ENCODE peak calls at places on chromosomes 4 and X, in ten cellular contexts. One of them, this sample, is unnamed.
A peak's percentile ranks its signal among the peaks of the same experiment; 100 is the strongest.

GRCh38 chrX:57453901-57454300 is 137.9 kb upstream of the ZXDB start:
- DNase-seq in SK-N-SH: peak; percentile 3
- DNase-seq in A549: peak; percentile 37
- DNase-seq in PC-3: peak; percentile 49
- DNase-seq in GM12878: peak; percentile 0
- DNase-seq in endothelial cell of umbilical vein: peak; percentile 36
- DNase-seq in mesenchymal stem cell: no peak
- DNase-seq in MM.1S: peak; percentile 34
- DNase-seq in GM23248: peak; percentile 48
- DNase-seq in IMR-90: peak; percentile 4
- DNase-seq in this sample: peak; percentile 65

GRCh38 chr4:148845609-148846008 is 403.4 kb upstream of the NR3C2 start:
- DNase-seq in IMR-90: no peak
- DNase-seq in mesenchymal stem cell: no peak
- DNase-seq in A549: no peak
- DNase-seq in endothelial cell of umbilical vein: no peak
- DNase-seq in PC-3: no peak
- DNase-seq in SK-N-SH: no peak
- DNase-seq in MM.1S: no peak
- DNase-seq in GM23248: no peak
- DNase-seq in GM12878: no peak
- DNase-seq in this sample: no peak

GRCh38 chr4:13483142-13484044 is 747 bp downstream of the RAB28 start:
- DNase-seq in GM23248: peak; percentile 91
- DNase-seq in endothelial cell of umbilical vein: peak; percentile 77
- DNase-seq in A549: peak; percentile 41
- DNase-seq in mesenchymal stem cell: peak; percentile 86
- DNase-seq in SK-N-SH: peak; percentile 42
- DNase-seq in PC-3: peak; percentile 32
- DNase-seq in MM.1S: peak; percentile 33
- DNase-seq in IMR-90: peak; percentile 74
- DNase-seq in GM12878: no peak
- DNase-seq in this sample: peak; percentile 86

GRCh38 chr4:174277433-174277832 is 6.0 kb downstream of the FBXO8 start:
- DNase-seq in MM.1S: no peak
- DNase-seq in PC-3: no peak
- DNase-seq in endothelial cell of umbilical vein: no peak
- DNase-seq in mesenchymal stem cell: no peak
- DNase-seq in A549: no peak
- DNase-seq in GM23248: no peak
- DNase-seq in SK-N-SH: no peak
- DNase-seq in GM12878: no peak
- DNase-seq in IMR-90: no peak
- DNase-seq in this sample: no peak

GRCh38 chr4:32631824-32632223 is 1911.7 kb downstream of the PCDH7 start:
- DNase-seq in PC-3: no peak
- DNase-seq in GM23248: no peak
- DNase-seq in mesenchymal stem cell: no peak
- DNase-seq in IMR-90: no peak
- DNase-seq in A549: no peak
- DNase-seq in endothelial cell of umbilical vein: no peak
- DNase-seq in GM12878: no peak
- DNase-seq in SK-N-SH: no peak
- DNase-seq in MM.1S: no peak
- DNase-seq in this sample: no peak

GRCh38 chr4:36420111-36420679 is 138.8 kb downstream of the DTHD1 start:
- DNase-seq in mesenchymal stem cell: no peak
- DNase-seq in GM23248: no peak
- DNase-seq in endothelial cell of umbilical vein: no peak
- DNase-seq in IMR-90: no peak
- DNase-seq in PC-3: no peak
- DNase-seq in SK-N-SH: no peak
- DNase-seq in MM.1S: no peak
- DNase-seq in GM12878: no peak
- DNase-seq in A549: no peak
- DNase-seq in this sample: peak; percentile 73

GRCh38 chr4:186015212-186015817 is 53.6 kb upstream of the TLR3 start:
- DNase-seq in endothelial cell of umbilical vein: no peak
- DNase-seq in SK-N-SH: no peak
- DNase-seq in GM12878: no peak
- DNase-seq in IMR-90: no peak
- DNase-seq in PC-3: peak; percentile 7
- DNase-seq in A549: no peak
- DNase-seq in mesenchymal stem cell: no peak
- DNase-seq in MM.1S: no peak
- DNase-seq in GM23248: no peak
- DNase-seq in this sample: no peak

GRCh38 chrX:115650916-115651315 is 89.9 kb downstream of the PLS3 start:
- DNase-seq in A549: peak; percentile 51
- DNase-seq in endothelial cell of umbilical vein: peak; percentile 31
- DNase-seq in GM23248: peak; percentile 60
- DNase-seq in MM.1S: peak; percentile 60
- DNase-seq in SK-N-SH: peak; percentile 52
- DNase-seq in GM12878: peak; percentile 17
- DNase-seq in IMR-90: peak; percentile 47
- DNase-seq in mesenchymal stem cell: peak; percentile 53
- DNase-seq in PC-3: peak; percentile 52
- DNase-seq in this sample: peak; percentile 67

GRCh38 chr4:186149872-186150271 is 41.5 kb upstream of the CYP4V2 start:
- DNase-seq in SK-N-SH: no peak
- DNase-seq in PC-3: peak; percentile 39
- DNase-seq in endothelial cell of umbilical vein: peak; percentile 41
- DNase-seq in GM12878: no peak
- DNase-seq in GM23248: peak; percentile 57
- DNase-seq in IMR-90: no peak
- DNase-seq in A549: peak; percentile 53
- DNase-seq in MM.1S: no peak
- DNase-seq in mesenchymal stem cell: no peak
- DNase-seq in this sample: peak; percentile 87

GRCh38 chr4:141254326-141254725 is 33.6 kb downstream of the ZNF330 start:
- DNase-seq in GM23248: no peak
- DNase-seq in IMR-90: no peak
- DNase-seq in A549: no peak
- DNase-seq in GM12878: no peak
- DNase-seq in PC-3: peak; percentile 8
- DNase-seq in endothelial cell of umbilical vein: no peak
- DNase-seq in mesenchymal stem cell: no peak
- DNase-seq in SK-N-SH: no peak
- DNase-seq in MM.1S: no peak
- DNase-seq in this sample: peak; percentile 31

GRCh38 chr4:123870283-123870876 is 473.8 kb downstream of the SPRY1 start:
- DNase-seq in mesenchymal stem cell: no peak
- DNase-seq in GM12878: no peak
- DNase-seq in PC-3: no peak
- DNase-seq in MM.1S: no peak
- DNase-seq in SK-N-SH: no peak
- DNase-seq in GM23248: no peak
- DNase-seq in A549: no peak
- DNase-seq in endothelial cell of umbilical vein: no peak
- DNase-seq in IMR-90: no peak
- DNase-seq in this sample: peak; percentile 27

DNA sequence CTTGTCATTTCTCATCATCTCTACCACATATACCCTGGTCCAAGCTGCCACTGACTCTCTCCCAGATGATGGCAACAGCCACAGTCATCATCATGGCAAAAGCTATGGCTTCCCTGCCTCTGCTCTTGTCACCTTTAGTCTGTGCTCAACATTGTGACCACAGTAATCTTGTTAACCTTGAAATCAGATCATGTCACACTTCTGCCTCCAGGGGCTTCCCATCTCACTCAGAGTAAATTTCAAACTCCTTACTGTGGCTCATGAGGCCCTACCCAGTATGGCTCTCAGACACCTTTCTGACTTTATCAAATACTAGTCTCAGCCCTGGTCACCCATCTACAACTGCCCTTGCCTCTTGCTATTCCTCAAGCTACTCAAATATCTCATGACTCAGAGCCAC is 41.2 kb upstream of the STIM2 start:
- DNase-seq in A549: no peak
- DNase-seq in IMR-90: no peak
- DNase-seq in GM12878: no peak
- DNase-seq in MM.1S: no peak
- DNase-seq in GM23248: no peak
- DNase-seq in mesenchymal stem cell: no peak
- DNase-seq in endothelial cell of umbilical vein: no peak
- DNase-seq in SK-N-SH: no peak
- DNase-seq in PC-3: no peak
- DNase-seq in this sample: peak; percentile 53
- H3K4me2 ChIP-seq in A549: no peak overlapping the region
- H3K4me2 ChIP-seq in IMR-90: no peak overlapping the region
- H3K4me2 ChIP-seq in GM12878: no peak overlapping the region
- H3K4me2 ChIP-seq in MM.1S: no peak overlapping the region
- H3K4me2 ChIP-seq in GM23248: no peak overlapping the region
- H3K4me2 ChIP-seq in mesenchymal stem cell: no peak overlapping the region
- H3K4me2 ChIP-seq in endothelial cell of umbilical vein: no peak overlapping the region
- H3K4me2 ChIP-seq in SK-N-SH: no peak overlapping the region
- H3K4me2 ChIP-seq in PC-3: no peak overlapping the region
- H3K4me2 ChIP-seq in this sample: no peak overlapping the region

GRCh38 chr4:130573742-130574141 is 1477.8 kb downstream of the C4orf33 start:
- DNase-seq in GM23248: no peak
- DNase-seq in endothelial cell of umbilical vein: no peak
- DNase-seq in MM.1S: peak; percentile 74
- DNase-seq in PC-3: no peak
- DNase-seq in A549: no peak
- DNase-seq in mesenchymal stem cell: no peak
- DNase-seq in GM12878: no peak
- DNase-seq in SK-N-SH: no peak
- DNase-seq in IMR-90: no peak
- DNase-seq in this sample: no peak

GRCh38 chr4:130568746-130569145 is 1472.8 kb downstream of the C4orf33 start:
- DNase-seq in PC-3: no peak
- DNase-seq in endothelial cell of umbilical vein: no peak
- DNase-seq in GM12878: no peak
- DNase-seq in GM23248: no peak
- DNase-seq in SK-N-SH: no peak
- DNase-seq in A549: no peak
- DNase-seq in IMR-90: no peak
- DNase-seq in MM.1S: no peak
- DNase-seq in mesenchymal stem cell: no peak
- DNase-seq in this sample: peak; percentile 22

GRCh38 chr4:130576218-130576617 is 1480.3 kb downstream of the C4orf33 start:
- DNase-seq in SK-N-SH: peak; percentile 28
- DNase-seq in MM.1S: no peak
- DNase-seq in mesenchymal stem cell: no peak
- DNase-seq in endothelial cell of umbilical vein: no peak
- DNase-seq in IMR-90: no peak
- DNase-seq in A549: no peak
- DNase-seq in GM23248: no peak
- DNase-seq in PC-3: no peak
- DNase-seq in GM12878: no peak
- DNase-seq in this sample: peak; percentile 81

GRCh38 chr4:130574215-130574614 is 1478.3 kb downstream of the C4orf33 start:
- DNase-seq in GM23248: no peak
- DNase-seq in endothelial cell of umbilical vein: no peak
- DNase-seq in A549: no peak
- DNase-seq in PC-3: no peak
- DNase-seq in GM12878: no peak
- DNase-seq in mesenchymal stem cell: no peak
- DNase-seq in SK-N-SH: no peak
- DNase-seq in IMR-90: no peak
- DNase-seq in MM.1S: no peak
- DNase-seq in this sample: no peak
- H3K4me2 ChIP-seq in GM23248: no peak overlapping the region
- H3K4me2 ChIP-seq in endothelial cell of umbilical vein: no peak overlapping the region
- H3K4me2 ChIP-seq in A549: no peak overlapping the region
- H3K4me2 ChIP-seq in PC-3: no peak overlapping the region
- H3K4me2 ChIP-seq in GM12878: no peak overlapping the region
- H3K4me2 ChIP-seq in mesenchymal stem cell: no peak overlapping the region
- H3K4me2 ChIP-seq in SK-N-SH: no peak overlapping the region
- H3K4me2 ChIP-seq in IMR-90: no peak overlapping the region
- H3K4me2 ChIP-seq in MM.1S: peak overlapping the region; percentile 64
- H3K4me2 ChIP-seq in this sample: no peak overlapping the region

GRCh38 chrX:39839371-39839770 is 258.4 kb downstream of the BCOR start:
- DNase-seq in IMR-90: no peak
- DNase-seq in PC-3: no peak
- DNase-seq in GM23248: no peak
- DNase-seq in GM12878: no peak
- DNase-seq in MM.1S: no peak
- DNase-seq in mesenchymal stem cell: no peak
- DNase-seq in A549: no peak
- DNase-seq in endothelial cell of umbilical vein: no peak
- DNase-seq in SK-N-SH: no peak
- DNase-seq in this sample: no peak

GRCh38 chrX:39836802-39837420 is 260.8 kb downstream of the BCOR start:
- DNase-seq in PC-3: no peak
- DNase-seq in mesenchymal stem cell: no peak
- DNase-seq in A549: no peak
- DNase-seq in GM12878: no peak
- DNase-seq in GM23248: no peak
- DNase-seq in IMR-90: no peak
- DNase-seq in SK-N-SH: no peak
- DNase-seq in MM.1S: no peak
- DNase-seq in endothelial cell of umbilical vein: no peak
- DNase-seq in this sample: no peak

GRCh38 chrX:39835241-39835640 is 262.5 kb downstream of the BCOR start:
- DNase-seq in GM12878: no peak
- DNase-seq in IMR-90: no peak
- DNase-seq in GM23248: no peak
- DNase-seq in SK-N-SH: no peak
- DNase-seq in MM.1S: no peak
- DNase-seq in endothelial cell of umbilical vein: no peak
- DNase-seq in PC-3: no peak
- DNase-seq in mesenchymal stem cell: no peak
- DNase-seq in A549: no peak
- DNase-seq in this sample: no peak

GRCh38 chrX:39835776-39836175 is 262.0 kb downstream of the BCOR start:
- DNase-seq in mesenchymal stem cell: no peak
- DNase-seq in A549: no peak
- DNase-seq in GM23248: peak; percentile 5
- DNase-seq in endothelial cell of umbilical vein: no peak
- DNase-seq in SK-N-SH: no peak
- DNase-seq in GM12878: no peak
- DNase-seq in PC-3: no peak
- DNase-seq in MM.1S: no peak
- DNase-seq in IMR-90: no peak
- DNase-seq in this sample: no peak

DNA sequence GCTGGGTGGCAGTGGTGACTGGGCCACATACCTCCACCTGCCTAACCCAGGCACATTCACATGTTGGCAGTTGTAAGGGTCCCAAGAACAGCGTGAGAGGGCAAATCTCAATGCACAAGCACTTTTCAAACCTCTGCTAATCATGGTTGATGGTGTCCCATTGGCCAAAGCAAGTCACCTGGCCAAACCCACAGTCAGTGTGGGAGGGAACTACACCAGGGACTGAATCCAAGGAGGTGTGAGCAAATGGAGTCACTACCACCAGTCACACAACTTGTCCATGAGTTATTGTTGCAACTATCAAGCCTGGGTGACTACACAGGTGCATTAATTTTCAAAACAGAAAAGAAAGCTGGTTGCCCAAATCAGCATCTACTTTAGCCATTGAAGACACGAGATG is 260.1 kb downstream of the BCOR start:
- DNase-seq in PC-3: no peak
- DNase-seq in SK-N-SH: no peak
- DNase-seq in GM23248: no peak
- DNase-seq in IMR-90: no peak
- DNase-seq in endothelial cell of umbilical vein: no peak
- DNase-seq in mesenchymal stem cell: no peak
- DNase-seq in MM.1S: no peak
- DNase-seq in A549: no peak
- DNase-seq in GM12878: no peak
- DNase-seq in this sample: no peak
- H3K4me2 ChIP-seq in PC-3: no peak overlapping the region
- H3K4me2 ChIP-seq in SK-N-SH: no peak overlapping the region
- H3K4me2 ChIP-seq in GM23248: no peak overlapping the region
- H3K4me2 ChIP-seq in IMR-90: no peak overlapping the region
- H3K4me2 ChIP-seq in endothelial cell of umbilical vein: no peak overlapping the region
- H3K4me2 ChIP-seq in mesenchymal stem cell: no peak overlapping the region
- H3K4me2 ChIP-seq in MM.1S: no peak overlapping the region
- H3K4me2 ChIP-seq in A549: no peak overlapping the region
- H3K4me2 ChIP-seq in GM12878: no peak overlapping the region
- H3K4me2 ChIP-seq in this sample: no peak overlapping the region

GRCh38 chrX:46572295-46572936 is 1.1 kb upstream of the CHST7 start:
- DNase-seq in GM12878: peak; percentile 64
- DNase-seq in IMR-90: no peak
- DNase-seq in endothelial cell of umbilical vein: no peak
- DNase-seq in GM23248: peak; percentile 16
- DNase-seq in MM.1S: peak; percentile 60
- DNase-seq in SK-N-SH: no peak
- DNase-seq in mesenchymal stem cell: no peak
- DNase-seq in A549: no peak
- DNase-seq in PC-3: no peak
- DNase-seq in this sample: no peak
- H3K4me2 ChIP-seq in GM12878: peak overlapping the region; percentile 75
- H3K4me2 ChIP-seq in IMR-90: no peak overlapping the region
- H3K4me2 ChIP-seq in endothelial cell of umbilical vein: no peak overlapping the region
- H3K4me2 ChIP-seq in GM23248: no peak overlapping the region
- H3K4me2 ChIP-seq in MM.1S: peak overlapping the region; percentile 86
- H3K4me2 ChIP-seq in SK-N-SH: no peak overlapping the region
- H3K4me2 ChIP-seq in mesenchymal stem cell: no peak overlapping the region
- H3K4me2 ChIP-seq in A549: peak overlapping the region; percentile 71
- H3K4me2 ChIP-seq in PC-3: peak overlapping the region; percentile 93
- H3K4me2 ChIP-seq in this sample: no peak overlapping the region